ENCODE peak calls at places on chromosomes 1 and 21, in five cellular contexts. V, K, D, F and O are unnamed samples.

GRCh38 chr1:236064674-236065508 is at the start of gene NID1:
- DNase-seq in D (peak; percentile 90), V (peak; percentile 79), K (peak; percentile 89), F (peak; percentile 39), O (peak; percentile 62)

GRCh38 chr1:97849350-97850339 is 71.2 kb downstream of the DPYD start:
- DNase-seq in K (no peak), V (peak; percentile 89), F (no peak), D (no peak), O (peak; percentile 34)

GRCh38 chr1:171606402-171606941 is 15.6 kb upstream of the MYOCOS start:
- DNase-seq in V (no peak), D (no peak), F (no peak), K (no peak), O (no peak)

GRCh38 chr1:102262994-102263393 is 266.3 kb upstream of the OLFM3 start:
- DNase-seq in D (no peak), V (no peak), F (no peak), K (no peak), O (no peak)

GRCh38 chr1:91777630-91778300 is 108.2 kb downstream of the TGFBR3 start:
- DNase-seq in D (no peak), K (no peak), F (no peak), V (no peak), O (no peak)

GRCh38 chr1:21617126-21617738 is 51.9 kb downstream of the RAP1GAP start:
- DNase-seq in D (no peak), F (no peak), V (no peak), K (no peak), O (no peak)

GRCh38 chr1:194295690-194296089 is 1109.3 kb upstream of the B3GALT2 start:
- DNase-seq in V (peak; percentile 44), K (no peak), D (peak; percentile 35), F (no peak), O (peak; percentile 22)

GRCh38 chr1:232218955-232219865 is 410.7 kb downstream of the SIPA1L2 start:
- DNase-seq in K (no peak), D (no peak), F (no peak), V (no peak), O (no peak)

GRCh38 chr1:8212443-8212920 is 105.4 kb upstream of the SLC45A1 start:
- DNase-seq in D (no peak), V (no peak), K (no peak), F (no peak), O (no peak)

GRCh38 chr1:243841507-243841906 is 8.5 kb downstream of the AKT3 start:
- DNase-seq in V (peak; percentile 82), K (no peak), D (no peak), F (no peak), O (no peak)

GRCh38 chr1:64743954-64744491 is 852 bp upstream of the RAVER2 start:
- DNase-seq in V (no peak), F (no peak), D (no peak), K (no peak), O (no peak)

GRCh38 chr1:8810987-8811386 is 6.5 kb downstream of the RERE start:
- DNase-seq in D (no peak), F (no peak), V (no peak), K (no peak), O (no peak)

GRCh38 chr1:85862456-85862855 is 154.2 kb upstream of the ZNHIT6 start:
- DNase-seq in V (peak; percentile 71), D (no peak), K (no peak), F (no peak), O (no peak)

GRCh38 chr1:24191860-24192259 is 4.8 kb upstream of the IFNLR1 start:
- DNase-seq in K (no peak), F (no peak), D (no peak), V (peak; percentile 66), O (peak; percentile 33)

GRCh38 chr1:92274939-92275338 is 23.8 kb downstream of the GLMN start:
- DNase-seq in V (peak; percentile 54), K (no peak), F (no peak), D (no peak), O (no peak)

GRCh38 chr1:156295391-156295947 is at the start of gene GLMP:
- DNase-seq in V (peak; percentile 64), D (no peak), K (peak; percentile 46), F (no peak), O (peak; percentile 65)

GRCh38 chr1:160083968-160084770 is 2.8 kb downstream of the KCNJ9 start:
- DNase-seq in V (no peak), D (no peak), F (no peak), K (peak; percentile 92), O (peak; percentile 91)

GRCh38 chr1:65509912-65510680 is 89.6 kb downstream of the LEPR start:
- DNase-seq in V (peak; percentile 82), K (no peak), D (no peak), F (no peak), O (no peak)

GRCh38 chr21:37452222-37452621 is 85.6 kb downstream of the DYRK1A start:
- DNase-seq in F (no peak), K (no peak), V (peak; percentile 94), D (no peak), O (no peak)

GRCh38 chr21:44539991-44540666 is at the start of gene KRTAP10-1:
- DNase-seq in D (no peak), F (no peak), V (no peak), K (no peak), O (no peak)

GRCh38 chr1:11697893-11698210 is 6.3 kb downstream of the DRAXIN start:
- DNase-seq in F (no peak), D (no peak), V (no peak), K (no peak), O (no peak)

GRCh38 chr1:170032531-170033295 is 41.8 kb downstream of the KIFAP3 start:
- DNase-seq in F (no peak), K (no peak), V (peak; percentile 64), D (no peak), O (no peak)

GRCh38 chr1:36542962-36543515 is 60.3 kb upstream of the CSF3R start:
- DNase-seq in V (no peak), D (no peak), F (no peak), K (peak; percentile 66), O (no peak)

GRCh38 chr1:101081496-101082282 is 56.1 kb upstream of the DPH5 start:
- DNase-seq in V (no peak), K (no peak), D (no peak), F (no peak), O (no peak)

GRCh38 chr1:244864253-244865027 is at the start of gene HNRNPU:
- DNase-seq in V (peak; percentile 97), K (peak; percentile 96), D (peak; percentile 94), F (peak; percentile 91), O (peak; percentile 98)
- H3K14ac ChIP-seq in V (peak within 1 kb of the TSS; percentile 95), K (peak within 1 kb of the TSS; percentile 99), D (peak within 1 kb of the TSS; percentile 99), F (peak within 1 kb of the TSS; percentile 95), O (peak within 1 kb of the TSS; percentile 100)

DNA sequence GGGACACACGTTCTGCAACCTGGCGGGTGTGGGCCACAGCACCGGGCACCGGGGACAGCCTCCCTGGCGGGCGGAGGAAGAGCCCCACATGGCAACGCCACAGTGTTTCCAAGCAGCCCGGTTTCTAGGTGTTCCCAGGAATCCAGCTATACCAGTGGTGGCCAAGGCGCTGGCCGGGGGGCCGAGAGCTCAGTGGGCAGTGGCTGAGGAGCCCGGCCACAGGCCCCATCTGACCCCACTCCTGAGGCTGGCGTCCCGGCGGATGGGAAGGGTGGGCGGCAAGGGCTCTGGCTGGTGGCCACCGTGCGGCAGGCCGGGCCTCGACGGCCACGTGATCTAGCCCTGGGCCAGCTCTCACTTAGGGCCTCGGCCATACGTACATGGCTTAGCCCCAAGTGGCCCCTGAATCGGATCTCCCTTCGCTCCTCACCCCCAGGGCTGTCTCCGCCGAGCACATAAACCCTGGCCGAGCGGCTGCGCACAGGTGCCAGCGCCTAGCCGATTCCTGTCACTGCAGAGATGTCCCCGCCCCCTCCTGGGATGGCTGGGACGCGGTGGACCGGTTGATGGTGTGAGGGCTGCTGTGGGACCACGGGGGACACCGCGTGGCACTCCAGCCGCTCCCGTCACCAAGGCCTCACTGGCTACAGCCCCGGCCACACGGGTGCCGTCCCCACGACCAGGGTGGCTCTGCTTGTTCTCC is 68.6 kb downstream of the MORN1 start:
- DNase-seq in D (no peak), V (no peak), F (no peak), K (no peak), O (peak; percentile 89)
- H4K91ac ChIP-seq in D (peak overlapping the region; percentile 64), V (no peak overlapping the region), F (no peak overlapping the region), K (peak overlapping the region; percentile 90), O (peak overlapping the region; percentile 95)

GRCh38 chr1:77759090-77760028 is at the start of gene USP33:
- DNase-seq in K (peak; percentile 93), D (peak; percentile 80), F (peak; percentile 63), V (peak; percentile 66), O (peak; percentile 94)
- H3K14ac ChIP-seq in K (peak within 1 kb of the TSS; percentile 26), D (no peak within 1 kb of the TSS), F (no peak within 1 kb of the TSS), V (peak within 1 kb of the TSS; percentile 97), O (peak within 1 kb of the TSS; percentile 95)

GRCh38 chr1:203673550-203674411 is 47.1 kb downstream of the ATP2B4 start:
- DNase-seq in F (no peak), K (peak; percentile 34), D (no peak), V (peak; percentile 97), O (peak; percentile 88)
- H4K91ac ChIP-seq in F (no peak overlapping the region), K (no peak overlapping the region), D (no peak overlapping the region), V (peak overlapping the region; percentile 19), O (no peak overlapping the region)